ENCODE peak calls at places on chromosomes 4 and X, in four cellular contexts. One of them, this sample, is unnamed.

GRCh38 chr4:164221631-164222030 is 532.3 kb upstream of the SMIM31 start:
- DNase-seq in HCT116: peak; percentile 61
- DNase-seq in HepG2: no peak
- DNase-seq in K562: no peak
- DNase-seq in this sample: no peak

GRCh38 chr4:40669504-40669903 is 39.8 kb upstream of the RBM47 start:
- DNase-seq in HCT116: no peak
- DNase-seq in HepG2: no peak
- DNase-seq in K562: no peak
- DNase-seq in this sample: no peak

GRCh38 chrX:153884136-153885076 is 1.6 kb downstream of the L1CAM start:
- DNase-seq in HCT116: peak; percentile 10
- DNase-seq in HepG2: no peak
- DNase-seq in K562: no peak
- DNase-seq in this sample: no peak

GRCh38 chrX:3728454-3728853 is 15.0 kb upstream of the PRKX start:
- DNase-seq in HCT116: no peak
- DNase-seq in HepG2: no peak
- DNase-seq in K562: peak; percentile 21
- DNase-seq in this sample: no peak

GRCh38 chr4:41095192-41095872 is 119.0 kb downstream of the APBB2 start:
- DNase-seq in HCT116: no peak
- DNase-seq in HepG2: no peak
- DNase-seq in K562: no peak
- DNase-seq in this sample: no peak

GRCh38 chr4:151035321-151035720 is 20.2 kb upstream of the LRBA start:
- DNase-seq in HCT116: no peak
- DNase-seq in HepG2: peak; percentile 41
- DNase-seq in K562: no peak
- DNase-seq in this sample: no peak

GRCh38 chr4:159134422-159134821 is 31.5 kb downstream of the RAPGEF2 start:
- DNase-seq in HCT116: no peak
- DNase-seq in HepG2: no peak
- DNase-seq in K562: no peak
- DNase-seq in this sample: no peak

GRCh38 chr4:157372154-157372553 is 151.6 kb downstream of the GRIA2 start:
- DNase-seq in HCT116: no peak
- DNase-seq in HepG2: no peak
- DNase-seq in K562: no peak
- DNase-seq in this sample: no peak

GRCh38 chr4:48653217-48654014 is 126.7 kb downstream of the FRYL start:
- DNase-seq in HCT116: no peak
- DNase-seq in HepG2: no peak
- DNase-seq in K562: peak; percentile 32
- DNase-seq in this sample: no peak

GRCh38 chrX:124289443-124289842 is 43.0 kb upstream of the TEX13D start:
- DNase-seq in HCT116: no peak
- DNase-seq in HepG2: no peak
- DNase-seq in K562: no peak
- DNase-seq in this sample: no peak

GRCh38 chrX:140526138-140526537 is 21.3 kb upstream of the SOX3 start:
- DNase-seq in HCT116: no peak
- DNase-seq in HepG2: no peak
- DNase-seq in K562: no peak
- DNase-seq in this sample: no peak

GRCh38 chr4:8293131-8293975 is 23.8 kb downstream of the HTRA3 start:
- DNase-seq in HCT116: no peak
- DNase-seq in HepG2: no peak
- DNase-seq in K562: no peak
- DNase-seq in this sample: no peak

GRCh38 chr4:69823481-69824186 is 36.3 kb downstream of the SULT1E1 start:
- DNase-seq in HCT116: peak; percentile 18
- DNase-seq in HepG2: peak; percentile 98
- DNase-seq in K562: no peak
- DNase-seq in this sample: no peak

GRCh38 chr4:1721666-1722550 is 587 bp downstream of the TACC3 start:
- DNase-seq in HCT116: no peak
- DNase-seq in HepG2: no peak
- DNase-seq in K562: no peak
- DNase-seq in this sample: no peak

DNA sequence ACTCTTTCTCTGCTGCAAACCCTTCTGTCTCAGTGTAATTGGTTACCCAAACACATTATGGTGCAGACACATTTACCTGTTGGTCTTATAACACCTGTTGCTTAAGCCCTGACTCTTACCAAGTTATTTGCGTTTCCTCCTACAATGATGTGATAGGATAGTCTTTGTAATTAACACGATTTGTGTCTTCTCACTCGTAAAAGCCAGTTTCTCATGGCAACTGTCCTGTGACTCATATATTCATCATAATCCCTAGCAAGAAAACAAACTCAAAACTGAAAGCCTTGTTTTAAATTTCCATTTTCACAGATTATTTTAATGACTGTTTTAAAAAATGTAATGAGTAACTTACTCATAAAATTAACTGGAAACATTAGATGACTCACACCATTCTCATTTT is 495.2 kb downstream of the NLGN4X start:
- DNase-seq in HCT116: no peak
- DNase-seq in HepG2: no peak
- DNase-seq in K562: no peak
- DNase-seq in this sample: no peak
- TF ChIP-seq TCF7L2 in HCT116: no peak
- TF ChIP-seq TCF7L2 in HepG2: no peak
- TF ChIP-seq TCF7L2 in K562: no peak
- TF ChIP-seq TCF7L2 in this sample: no peak

GRCh38 chrX:155886409-155886808 is 5.3 kb downstream of the VAMP7 start:
- DNase-seq in HCT116: no peak
- DNase-seq in HepG2: no peak
- DNase-seq in K562: no peak
- DNase-seq in this sample: no peak

GRCh38 chrX:155888139-155888538 is 7.0 kb downstream of the VAMP7 start:
- DNase-seq in HCT116: peak; percentile 28
- DNase-seq in HepG2: no peak
- DNase-seq in K562: peak; percentile 14
- DNase-seq in this sample: peak; percentile 76

GRCh38 chrX:155893513-155893912 is 12.4 kb downstream of the VAMP7 start:
- DNase-seq in HCT116: no peak
- DNase-seq in HepG2: no peak
- DNase-seq in K562: peak; percentile 52
- DNase-seq in this sample: no peak

GRCh38 chrX:155889328-155889727 is 8.2 kb downstream of the VAMP7 start:
- DNase-seq in HCT116: no peak
- DNase-seq in HepG2: no peak
- DNase-seq in K562: peak; percentile 33
- DNase-seq in this sample: no peak
- H3K27ac ChIP-seq in HCT116: no peak overlapping the region
- H3K27ac ChIP-seq in HepG2: no peak overlapping the region
- H3K27ac ChIP-seq in K562: no peak overlapping the region
- H3K27ac ChIP-seq in this sample: no peak overlapping the region

GRCh38 chr4:72340803-72341431 is 228.1 kb downstream of the ADAMTS3 start:
- DNase-seq in HCT116: no peak
- DNase-seq in HepG2: no peak
- DNase-seq in K562: no peak
- DNase-seq in this sample: no peak
- TF ChIP-seq TCF7L2 in HCT116: no peak
- TF ChIP-seq TCF7L2 in HepG2: no peak
- TF ChIP-seq TCF7L2 in K562: no peak
- TF ChIP-seq TCF7L2 in this sample: no peak

GRCh38 chr4:124019749-124020549 is 623.4 kb downstream of the SPRY1 start:
- DNase-seq in HCT116: no peak
- DNase-seq in HepG2: no peak
- DNase-seq in K562: no peak
- DNase-seq in this sample: no peak

GRCh38 chr4:124018383-124019317 is 622.1 kb downstream of the SPRY1 start:
- DNase-seq in HCT116: no peak
- DNase-seq in HepG2: peak; percentile 12
- DNase-seq in K562: no peak
- DNase-seq in this sample: no peak
- H3K27ac ChIP-seq in HCT116: no peak overlapping the region
- H3K27ac ChIP-seq in HepG2: no peak overlapping the region
- H3K27ac ChIP-seq in K562: no peak overlapping the region
- H3K27ac ChIP-seq in this sample: no peak overlapping the region

GRCh38 chr4:3773552-3774001 is 7.4 kb downstream of the ADRA2C start:
- DNase-seq in HCT116: no peak
- DNase-seq in HepG2: peak; percentile 44
- DNase-seq in K562: no peak
- DNase-seq in this sample: no peak
- TF ChIP-seq TCF7L2 in HCT116: no peak
- TF ChIP-seq TCF7L2 in HepG2: no peak
- TF ChIP-seq TCF7L2 in K562: no peak
- TF ChIP-seq TCF7L2 in this sample: no peak

DNA sequence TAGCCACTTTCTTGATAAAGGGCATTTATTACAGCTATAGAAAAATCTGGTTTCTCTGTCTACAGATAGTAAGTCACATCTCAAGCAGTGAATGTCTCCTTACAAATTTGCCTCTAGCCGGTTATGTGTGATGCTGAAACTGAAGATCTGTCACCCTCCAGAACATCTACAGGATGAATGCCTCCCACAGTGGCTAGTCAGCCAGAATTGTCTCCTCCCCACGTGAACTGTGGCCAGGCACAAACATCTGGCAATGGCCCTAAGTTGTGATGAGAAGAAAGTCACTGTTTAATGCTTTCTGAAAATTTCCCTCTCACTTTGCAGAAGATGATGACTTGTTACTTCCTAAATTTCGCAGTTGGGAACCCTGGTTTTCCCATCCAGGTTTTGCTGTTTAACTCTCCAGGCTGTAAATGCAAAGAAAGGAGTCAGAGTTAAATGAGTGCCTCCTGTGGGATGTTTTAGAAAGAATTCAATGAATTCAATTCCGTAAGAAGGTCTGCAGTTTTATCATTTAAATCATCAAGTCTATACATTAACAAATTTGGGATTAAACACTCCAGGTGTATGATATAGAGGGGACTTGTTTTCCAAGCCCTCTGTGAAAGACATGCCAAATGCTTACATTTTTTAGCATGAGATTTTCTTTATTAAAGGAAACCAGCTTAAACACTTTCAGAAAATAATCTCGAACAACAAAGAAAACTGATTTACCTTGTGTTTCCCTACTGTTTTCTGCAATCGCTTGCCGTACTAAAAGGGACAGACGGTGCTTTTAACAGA is 55.4 kb upstream of the TLR3 start:
- DNase-seq in HCT116: no peak
- DNase-seq in HepG2: no peak
- DNase-seq in K562: no peak
- DNase-seq in this sample: no peak
- H3K27ac ChIP-seq in HCT116: no peak overlapping the region
- H3K27ac ChIP-seq in HepG2: no peak overlapping the region
- H3K27ac ChIP-seq in K562: no peak overlapping the region
- H3K27ac ChIP-seq in this sample: no peak overlapping the region

GRCh38 chr4:102994803-102995202 is 24.7 kb downstream of the SLC9B1 start:
- DNase-seq in HCT116: no peak
- DNase-seq in HepG2: no peak
- DNase-seq in K562: no peak
- DNase-seq in this sample: no peak
- TF ChIP-seq TCF7L2 in HCT116: no peak
- TF ChIP-seq TCF7L2 in HepG2: no peak
- TF ChIP-seq TCF7L2 in K562: no peak
- TF ChIP-seq TCF7L2 in this sample: no peak